ENCODE peak calls at places on chromosomes 13 and 19, in five cellular contexts. O is Peyer's patch, Y is mammary epithelial cell, S is DND-41, F is fibroblast of villous mesenchyme. Q is an unnamed sample.

GRCh38 chr19:56953411-56953810 is 112.9 kb upstream of the PEG3 start:
- DNase-seq in Y (no peak), O (no peak), F (no peak), S (no peak), Q (no peak)

GRCh38 chr13:51303063-51303552 is 36.4 kb upstream of the SERPINE3 start:
- DNase-seq in F (no peak), S (no peak), Y (no peak), O (no peak), Q (no peak)

GRCh38 chr13:77274126-77274525 is 52.8 kb downstream of the MYCBP2 start:
- DNase-seq in Y (no peak), F (no peak), S (no peak), O (no peak), Q (no peak)

GRCh38 chr19:48752511-48753365 is at the start of gene FUT1:
- DNase-seq in Y (peak; percentile 97), O (peak; percentile 83), S (no peak), F (peak; percentile 46), Q (peak; percentile 93)

GRCh38 chr13:20561731-20562130 is 5.2 kb upstream of the IFT88 start:
- DNase-seq in O (no peak), F (no peak), S (no peak), Y (no peak), Q (no peak)

GRCh38 chr19:54561840-54562239 is 11.8 kb upstream of the LILRA2 start:
- DNase-seq in S (no peak), O (no peak), F (no peak), Y (no peak), Q (no peak)

GRCh38 chr19:46533085-46534081 is 37.7 kb upstream of the PNMA8B start:
- DNase-seq in F (no peak), Y (no peak), S (no peak), O (no peak), Q (no peak)

GRCh38 chr19:22030680-22031079 is 19.9 kb upstream of the ZNF208 start:
- DNase-seq in F (no peak), S (no peak), O (no peak), Y (no peak), Q (no peak)

GRCh38 chr19:38378866-38379265 is 4.5 kb downstream of the PSMD8 start:
- DNase-seq in Y (no peak), O (no peak), F (no peak), S (no peak), Q (no peak)

GRCh38 chr13:54980651-54981050 is 1952.0 kb downstream of the OLFM4 start:
- DNase-seq in O (no peak), Y (no peak), F (no peak), S (peak; percentile 29), Q (peak; percentile 11)

GRCh38 chr13:92317066-92317465 is 909.5 kb upstream of the GPC6 start:
- DNase-seq in S (no peak), Y (no peak), O (no peak), F (peak; percentile 15), Q (no peak)

GRCh38 chr13:81488021-81488420 is 1147.1 kb upstream of the SPRY2 start:
- DNase-seq in O (no peak), F (no peak), S (no peak), Y (no peak), Q (no peak)

GRCh38 chr13:101523732-101524131 is 71.3 kb downstream of the ITGBL1 start:
- DNase-seq in F (peak; percentile 48), S (no peak), O (no peak), Y (peak; percentile 77), Q (no peak)

GRCh38 chr13:20833900-20834679 is 60.3 kb upstream of the EEF1AKMT1 start:
- DNase-seq in S (no peak), F (no peak), Y (no peak), O (no peak), Q (no peak)

GRCh38 chr13:114222461-114222968 is 12.2 kb upstream of the CDC16 start:
- DNase-seq in S (no peak), O (no peak), Y (no peak), F (peak; percentile 71), Q (peak; percentile 90)

GRCh38 chr19:40420766-40421467 is 4.9 kb downstream of the SERTAD1 start:
- DNase-seq in F (peak; percentile 94), S (peak; percentile 80), Y (peak; percentile 91), O (peak; percentile 98), Q (peak; percentile 77)

GRCh38 chr13:94305033-94305432 is 174.4 kb downstream of the DCT start:
- DNase-seq in Y (no peak), O (no peak), S (no peak), F (no peak), Q (no peak)

GRCh38 chr13:107554355-107554905 is 660.9 kb downstream of the LIG4 start:
- DNase-seq in O (no peak), Y (no peak), S (no peak), F (no peak), Q (no peak)

GRCh38 chr13:46097015-46097414 is 7.8 kb downstream of the CPB2 start:
- DNase-seq in F (no peak), Y (no peak), S (no peak), O (no peak), Q (no peak)

GRCh38 chr19:902446-903226 is 9.4 kb downstream of the RNU6-9 start:
- DNase-seq in O (no peak), Y (no peak), S (no peak), F (no peak), Q (no peak)

GRCh38 chr13:46369506-46370268 is 17.4 kb downstream of the RUBCNL start:
- DNase-seq in Y (peak; percentile 25), O (no peak), S (no peak), F (peak; percentile 81), Q (no peak)

GRCh38 chr13:97274782-97275252 is 52.7 kb downstream of the MBNL2 start:
- DNase-seq in Y (peak; percentile 56), F (peak; percentile 89), O (no peak), S (no peak), Q (no peak)

GRCh38 chr19:38684078-38684861 is 36.8 kb downstream of the ACTN4 start:
- DNase-seq in F (peak; percentile 96), O (peak; percentile 88), Y (peak; percentile 98), S (no peak), Q (peak; percentile 88)

GRCh38 chr13:71492346-71492871 is 374.6 kb downstream of the DACH1 start:
- DNase-seq in O (no peak), Y (no peak), S (no peak), F (peak; percentile 22), Q (no peak)

GRCh38 chr13:110503979-110504499 is 57.5 kb downstream of the RAB20 start:
- DNase-seq in Y (no peak), S (no peak), F (no peak), O (no peak), Q (peak; percentile 94)

GRCh38 chr13:29605860-29606526 is 10.5 kb upstream of the SLC7A1 start:
- DNase-seq in O (no peak), S (no peak), Y (no peak), F (no peak), Q (no peak)

DNA sequence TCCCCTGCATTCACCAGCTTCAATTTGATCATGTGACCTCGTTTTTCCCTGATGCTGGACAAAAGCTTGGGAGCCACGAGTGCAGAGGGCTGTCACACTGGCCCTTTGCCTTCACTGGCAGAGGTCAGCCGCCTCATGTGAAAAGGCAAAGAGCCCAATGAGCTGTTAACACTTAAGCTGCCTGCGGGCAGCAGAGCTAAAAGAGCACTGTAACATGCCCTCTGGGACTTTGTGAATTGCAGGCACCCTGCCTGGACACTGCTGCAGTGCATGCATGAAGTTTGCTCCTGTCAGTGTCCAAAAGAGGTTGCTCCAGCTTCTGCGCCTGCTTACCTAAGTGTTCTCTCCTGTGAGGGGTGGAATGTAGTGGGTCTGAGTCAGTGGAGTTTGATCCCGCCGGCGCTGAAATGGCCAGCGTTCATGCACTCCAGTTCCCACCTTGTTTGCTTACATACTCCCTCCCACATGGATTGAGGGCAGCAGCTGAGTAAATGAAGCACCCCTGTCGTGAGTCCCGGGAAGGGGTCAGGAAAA is 193.7 kb downstream of the RFC3 start:
- DNase-seq in S (no peak), F (no peak), O (no peak), Y (no peak), Q (no peak)
- TF ChIP-seq CTCF in S (no peak), F (no peak), O (no peak), Y (no peak), Q (no peak)

DNA sequence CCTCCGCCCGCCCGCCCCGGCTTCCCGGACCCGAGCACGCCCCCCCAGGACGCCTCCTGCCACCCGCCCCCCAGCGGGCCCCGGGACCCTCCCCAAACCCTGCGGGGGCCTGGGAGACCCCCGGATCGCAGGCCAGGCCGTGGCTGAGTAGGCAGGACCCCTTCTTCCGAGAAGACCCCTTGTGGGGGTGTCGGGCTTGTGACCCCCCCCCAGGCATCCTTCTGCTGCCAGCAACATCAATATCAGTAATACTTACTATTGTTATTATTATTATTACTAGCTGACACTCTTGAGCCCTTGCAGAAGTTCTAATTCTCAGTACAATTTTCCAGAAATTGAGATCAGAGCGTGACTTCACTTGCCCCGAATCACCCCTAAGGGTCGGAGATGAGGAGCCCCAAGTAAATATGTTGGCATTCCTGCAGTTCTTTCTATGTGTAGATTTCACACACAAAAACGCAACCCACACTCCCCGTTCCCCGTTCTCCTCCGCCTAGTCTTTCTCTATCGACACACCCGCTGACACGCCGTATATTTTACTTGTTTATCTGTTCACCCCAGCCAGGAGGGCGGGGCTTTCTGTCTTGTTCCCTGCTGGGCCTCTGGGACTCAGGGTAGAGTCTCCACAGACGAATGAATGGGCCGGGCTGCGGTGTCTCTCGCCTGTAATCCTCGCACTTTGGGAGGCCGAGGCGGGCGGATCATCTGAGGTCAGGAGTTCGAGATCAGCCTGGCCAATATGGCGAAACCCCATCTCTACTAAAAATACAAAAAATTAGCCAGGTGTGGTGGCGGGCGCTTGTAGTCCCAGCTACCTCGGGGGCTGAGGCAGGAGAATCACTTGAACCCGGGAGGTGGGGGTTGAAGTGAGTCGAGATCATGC is 14.7 kb downstream of the TLE5 start:
- DNase-seq in S (peak; percentile 71), F (peak; percentile 93), O (peak; percentile 79), Y (peak; percentile 42), Q (peak; percentile 70)
- H3K4me3 ChIP-seq in S (peak overlapping the region; percentile 19), F (peak overlapping the region; percentile 47), O (peak overlapping the region; percentile 53), Y (peak overlapping the region; percentile 18), Q (no peak overlapping the region)

DNA sequence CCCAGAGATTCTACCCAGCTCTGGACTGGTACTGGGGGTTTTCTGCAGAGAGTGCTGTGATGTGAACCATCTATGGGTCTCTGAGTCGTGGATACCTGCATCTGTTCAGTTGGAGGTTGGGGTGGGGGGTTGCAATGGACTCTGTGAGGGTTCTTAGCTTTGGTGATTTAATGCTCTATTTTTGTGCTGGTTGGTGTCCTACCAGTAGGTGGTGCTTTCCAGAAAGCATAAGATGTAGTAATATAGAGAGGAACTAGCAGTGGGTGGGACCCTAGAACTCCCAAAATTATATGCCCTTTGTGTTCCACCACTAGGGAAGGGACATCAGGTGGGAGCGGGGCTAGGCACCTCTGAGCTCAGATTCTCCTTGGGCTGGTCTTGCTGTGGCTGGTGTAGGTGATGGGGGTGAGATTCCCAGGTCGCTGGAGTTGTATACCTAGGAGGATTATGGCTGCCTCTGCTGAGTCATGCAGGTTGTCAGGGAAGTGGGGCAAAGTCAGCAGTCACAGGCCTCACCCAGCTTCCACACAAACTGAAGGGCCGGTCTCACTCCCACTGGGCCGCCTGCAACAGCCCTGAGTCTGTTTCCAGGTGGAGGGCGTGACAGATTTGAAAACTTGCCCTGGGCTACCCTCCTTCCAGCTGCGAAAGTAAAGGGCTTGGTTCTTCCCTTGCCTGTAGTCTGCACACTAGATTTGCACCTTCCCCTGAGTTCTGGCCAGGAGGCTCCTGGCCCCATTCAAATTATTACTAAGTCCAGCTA is 573.0 kb upstream of the SLITRK1 start:
- DNase-seq in O (no peak), Y (no peak), S (no peak), F (no peak), Q (peak; percentile 12)
- TF ChIP-seq CTCF in O (no peak), Y (no peak), S (no peak), F (no peak), Q (peak; percentile 24)

DNA sequence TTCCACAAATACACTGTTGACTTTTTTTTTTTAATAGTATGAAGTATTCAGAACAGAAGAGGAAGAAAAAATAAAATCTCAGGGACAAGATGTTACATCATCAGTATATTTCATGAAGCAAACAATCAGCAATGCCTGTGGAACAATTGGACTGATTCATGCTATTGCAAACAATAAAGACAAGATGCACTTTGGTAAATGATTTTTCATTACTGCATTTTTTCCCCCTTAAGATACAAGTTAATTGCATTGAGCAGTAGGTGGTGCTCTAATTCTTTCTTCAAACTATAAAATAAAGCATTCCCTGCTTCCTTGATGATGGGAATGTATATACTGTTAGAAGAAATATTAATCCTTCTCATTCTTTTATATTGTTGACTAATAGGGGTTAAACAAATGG is 17.1 kb downstream of the UCHL3 start:
- DNase-seq in S (no peak), F (peak; percentile 61), O (no peak), Y (peak; percentile 35), Q (peak; percentile 15)
- H3K4me3 ChIP-seq in S (no peak overlapping the region), F (no peak overlapping the region), O (no peak overlapping the region), Y (no peak overlapping the region), Q (no peak overlapping the region)

Q was measured in NB4.